ENCODE peak calls at places on chromosomes 6 and 20, in four cellular contexts. J is uterus, G is sigmoid colon, T is HepG2. N is an unnamed sample. For H3K9me3, the result is how much of the 10 kb centered on the place peaks cover.

GRCh38 chr6:42068872-42069522 is 18.7 kb downstream of the TAF8 start:
- DNase-seq in J (no peak), G (no peak), T (no peak), N (no peak)

GRCh38 chr6:139473239-139473701 is 98.8 kb upstream of the CITED2 start:
- DNase-seq in J (peak), G (peak), T (no peak), N (peak)

GRCh38 chr20:51512645-51513044 is 29.9 kb downstream of the NFATC2 start:
- DNase-seq in J (no peak), G (no peak), T (no peak), N (no peak)

GRCh38 chr6:129356129-129356528 is 353.8 kb downstream of the ARHGAP18 start:
- DNase-seq in J (no peak), G (no peak), T (no peak), N (no peak)

GRCh38 chr6:78093861-78094360 is 441.1 kb downstream of the MEI4 start:
- DNase-seq in J (no peak), G (no peak), T (no peak), N (no peak)

GRCh38 chr6:162706236-162706635 is 21.3 kb downstream of the PRKN start:
- DNase-seq in J (peak), G (peak), T (no peak), N (peak)

GRCh38 chr6:37511910-37512399 is 12.3 kb upstream of the CCDC167 start:
- DNase-seq in J (no peak), G (no peak), T (no peak), N (no peak)

GRCh38 chr20:1618954-1619550 is 757 bp downstream of the SIRPB1 start:
- DNase-seq in J (no peak), G (no peak), T (peak), N (no peak)

GRCh38 chr20:38286586-38287502 is 17.1 kb upstream of the BPI start:
- DNase-seq in J (no peak), G (peak), T (peak), N (no peak)

GRCh38 chr20:32208499-32209154 is 947 bp downstream of the POFUT1 start:
- DNase-seq in J (no peak), G (no peak), T (no peak), N (no peak)

GRCh38 chr6:4382362-4382853 is 247.0 kb upstream of the ECI2 start:
- DNase-seq in J (no peak), G (no peak), T (no peak), N (no peak)

GRCh38 chr6:121592955-121593665 is 157.7 kb downstream of the GJA1 start:
- DNase-seq in J (no peak), G (no peak), T (no peak), N (no peak)

GRCh38 chr20:25859649-25860530 is 163.2 kb upstream of the ZNF337 start:
- DNase-seq in J (peak), G (peak), T (peak), N (peak)

GRCh38 chr6:158041370-158041769 is 59.7 kb downstream of the SYNJ2 start:
- DNase-seq in J (peak), G (no peak), T (no peak), N (no peak)

GRCh38 chr6:87669051-87669450 is 33.0 kb downstream of the AKIRIN2 start:
- DNase-seq in J (no peak), G (no peak), T (no peak), N (no peak)

GRCh38 chr20:40978761-40979160 is 49.9 kb upstream of the TOP1 start:
- DNase-seq in J (no peak), G (no peak), T (no peak), N (no peak)

GRCh38 chr20:40565681-40566040 is 123.4 kb downstream of the MAFB start:
- DNase-seq in J (no peak), G (no peak), T (no peak), N (no peak)

GRCh38 chr20:10619427-10619826 is 54.4 kb downstream of the JAG1 start:
- DNase-seq in J (no peak), G (no peak), T (no peak), N (no peak)

GRCh38 chr20:57868310-57868709 is 158.5 kb upstream of the PMEPA1 start:
- DNase-seq in J (no peak), G (peak), T (no peak), N (no peak)

GRCh38 chr6:2658788-2659187 is 91.9 kb downstream of the MYLK4 start:
- DNase-seq in J (no peak), G (no peak), T (peak), N (no peak)

GRCh38 chr6:19354181-19354580 is 483.0 kb upstream of the ID4 start:
- DNase-seq in J (no peak), G (no peak), T (no peak), N (no peak)

GRCh38 chr6:15352229-15352628 is 106.4 kb downstream of the JARID2 start:
- DNase-seq in J (no peak), G (no peak), T (no peak), N (no peak)

GRCh38 chr20:41697861-41698559 is 79.8 kb upstream of the CHD6 start:
- DNase-seq in J (no peak), G (no peak), T (peak), N (peak)

GRCh38 chr6:12137480-12137879 is 125.4 kb downstream of the HIVEP1 start:
- DNase-seq in J (peak), G (peak), T (no peak), N (peak)

GRCh38 chr6:27630727-27631613 is 158.1 kb upstream of the ZNF184 start:
- DNase-seq in J (no peak), G (no peak), T (peak), N (no peak)

GRCh38 chr20:19683168-19683567 is 74.9 kb upstream of the RIN2 start:
- DNase-seq in J (no peak), G (no peak), T (no peak), N (no peak)

GRCh38 chr20:59603727-59604608 is at the start of gene PHACTR3:
- DNase-seq in J (no peak), G (no peak), T (no peak), N (no peak)

GRCh38 chr6:84653027-84653551 is 111.3 kb downstream of the TBX18 start:
- DNase-seq in J (no peak), G (no peak), T (no peak), N (no peak)

GRCh38 chr6:11952291-11952690 is 59.8 kb upstream of the HIVEP1 start:
- DNase-seq in J (no peak), G (no peak), T (no peak), N (no peak)

DNA sequence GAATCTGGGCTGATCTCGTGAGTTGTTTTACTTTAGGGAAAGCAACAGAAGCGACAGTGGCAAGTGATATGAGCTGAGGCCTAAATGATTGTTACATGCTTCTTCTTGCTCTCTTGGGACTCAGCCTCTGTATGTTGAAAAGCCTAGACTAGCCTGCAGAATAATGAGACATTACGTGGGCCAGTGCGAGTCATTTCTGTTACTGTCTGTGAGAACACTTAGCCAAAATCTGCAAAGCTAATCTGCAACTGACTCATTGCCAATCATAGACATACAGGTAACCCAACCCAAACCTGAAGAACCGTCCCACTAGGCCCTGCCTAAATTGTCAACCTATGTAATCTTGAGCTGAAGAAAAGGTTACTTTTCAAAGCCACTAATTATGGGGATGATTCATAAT is 77.4 kb upstream of the F13A1 start:
- DNase-seq in J (no peak), G (no peak), T (no peak), N (no peak)
- H3K9me3 ChIP-seq in J (under half), G (under half), T (under half), N (under half)

DNA sequence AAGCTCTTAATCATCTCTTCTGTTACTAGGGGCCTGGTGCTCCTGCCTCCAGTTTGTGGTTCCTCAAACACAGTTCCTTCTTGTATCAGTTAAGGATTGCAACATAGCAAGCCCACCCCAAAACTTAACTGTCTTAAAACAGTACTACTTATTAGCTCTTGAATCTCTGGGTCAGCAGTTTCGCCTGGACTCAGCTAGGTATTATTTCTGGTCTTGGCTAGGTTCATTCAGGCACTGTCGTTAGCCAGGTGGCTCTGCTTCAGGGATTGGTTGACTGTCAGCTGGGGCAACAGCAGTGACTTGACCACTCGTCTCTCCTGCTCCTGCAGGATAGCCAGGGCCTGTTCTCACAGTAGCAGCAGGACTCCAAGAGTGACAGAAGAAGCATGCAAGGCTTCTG is 30.0 kb upstream of the RALY start:
- DNase-seq in J (no peak), G (no peak), T (no peak), N (no peak)
- H3K27ac ChIP-seq in J (no peak), G (no peak), T (no peak), N (no peak)

GRCh38 chr20:24798930-24799705 is 150.0 kb upstream of the CST7 start:
- DNase-seq in J (no peak), G (no peak), T (no peak), N (no peak)
- TF ChIP-seq POLR2A in J (no peak), G (no peak), T (no peak), N (no peak)

GRCh38 chr20:528923-529594 is 14.5 kb downstream of the CSNK2A1 start:
- DNase-seq in J (no peak), G (no peak), T (no peak), N (no peak)
- H3K9me3 ChIP-seq in J (under half), G (under half), T (under half), N (under half)

DNA sequence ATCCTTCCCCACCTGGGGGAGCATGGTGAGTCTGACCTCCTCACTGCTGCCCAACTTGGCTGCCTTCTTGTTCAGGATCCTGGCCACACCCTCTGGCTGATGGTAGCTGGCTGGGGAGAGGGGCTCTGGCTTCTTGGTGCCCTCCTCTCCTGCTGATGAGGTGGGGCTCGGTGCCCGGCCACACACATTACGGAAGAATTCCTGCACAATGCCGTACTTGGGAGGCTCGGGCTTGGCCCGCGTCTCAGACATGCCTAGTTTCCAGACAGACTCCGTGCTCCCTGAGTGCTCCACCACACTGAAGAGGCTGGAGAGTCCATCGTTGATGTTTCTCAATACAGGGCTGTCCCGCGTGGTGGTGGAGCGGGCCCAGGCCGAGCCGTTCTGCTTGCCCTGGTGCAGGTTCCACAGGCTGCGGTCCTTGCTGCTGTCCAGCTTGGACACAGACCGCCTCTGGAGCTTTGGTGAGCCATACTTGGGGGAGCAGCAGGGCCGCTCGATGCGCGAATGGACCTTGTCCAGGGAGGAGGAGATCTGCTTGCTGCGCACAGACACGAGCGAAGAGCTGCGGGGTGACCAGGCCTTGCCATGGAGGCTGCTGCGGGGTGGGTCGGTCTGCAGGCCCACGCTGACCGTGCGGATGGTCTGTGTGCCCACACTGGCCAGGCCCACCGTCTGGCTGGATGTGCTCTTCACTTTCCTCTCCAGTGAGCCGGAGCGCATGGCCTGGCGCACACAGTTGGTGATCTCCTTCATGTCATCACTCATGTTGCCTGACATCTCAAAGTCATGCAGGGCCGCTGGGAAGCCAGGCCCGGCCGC is 19.9 kb upstream of the DSN1 start:
- DNase-seq in J (no peak), G (no peak), T (no peak), N (no peak)
- H3K27ac ChIP-seq in J (no peak), G (no peak), T (no peak), N (no peak)

DNA sequence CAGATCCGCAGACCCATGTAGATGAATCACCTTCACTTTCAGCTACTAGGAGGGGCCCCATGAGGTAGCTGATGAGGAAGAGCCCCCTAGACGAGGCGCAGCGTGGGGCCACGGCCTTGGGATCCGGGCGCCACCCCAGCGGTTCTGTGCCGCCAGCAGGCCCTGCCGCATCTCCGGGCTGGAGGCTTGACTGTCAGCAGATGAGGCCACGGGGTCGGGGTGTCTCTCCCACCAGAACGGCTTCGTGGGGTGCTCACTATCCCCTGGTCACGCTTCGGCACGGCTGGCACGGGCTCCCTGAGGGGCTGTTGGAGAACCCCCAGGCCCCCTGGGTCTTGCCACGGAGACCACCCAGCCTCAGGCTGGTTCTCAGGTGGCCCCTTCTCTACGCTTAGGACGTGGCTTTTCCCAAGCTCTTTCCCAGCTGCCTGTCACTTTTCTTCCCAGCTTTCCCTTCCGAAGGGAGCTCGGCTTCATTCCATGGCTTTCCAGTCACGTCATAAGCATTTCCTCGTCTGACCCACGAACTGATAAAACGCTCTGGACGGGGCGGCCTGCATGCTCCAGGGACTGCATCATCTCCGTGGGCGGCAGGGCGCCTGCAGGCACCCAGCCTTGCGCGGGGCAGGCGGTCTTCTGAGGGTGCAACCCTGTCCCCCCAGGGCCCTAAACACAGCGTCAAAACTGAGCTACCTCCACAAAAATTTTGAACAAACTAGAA is 85.9 kb downstream of the THBS2 start:
- DNase-seq in J (peak), G (peak), T (no peak), N (no peak)
- TF ChIP-seq POLR2A in J (no peak), G (no peak), T (no peak), N (no peak)

GRCh38 chr20:29297411-29298270 is 1959.8 kb upstream of the DEFB115 start:
- DNase-seq in J (no peak), G (peak), T (no peak), N (no peak)

GRCh38 chr20:29298271-29298590 is 1959.2 kb upstream of the DEFB115 start:
- DNase-seq in J (no peak), G (no peak), T (no peak), N (no peak)

GRCh38 chr20:29300579-29301551 is 1956.6 kb upstream of the DEFB115 start:
- DNase-seq in J (no peak), G (peak), T (no peak), N (no peak)

GRCh38 chr20:29299811-29300578 is 1957.5 kb upstream of the DEFB115 start:
- DNase-seq in J (no peak), G (peak), T (no peak), N (no peak)

DNA sequence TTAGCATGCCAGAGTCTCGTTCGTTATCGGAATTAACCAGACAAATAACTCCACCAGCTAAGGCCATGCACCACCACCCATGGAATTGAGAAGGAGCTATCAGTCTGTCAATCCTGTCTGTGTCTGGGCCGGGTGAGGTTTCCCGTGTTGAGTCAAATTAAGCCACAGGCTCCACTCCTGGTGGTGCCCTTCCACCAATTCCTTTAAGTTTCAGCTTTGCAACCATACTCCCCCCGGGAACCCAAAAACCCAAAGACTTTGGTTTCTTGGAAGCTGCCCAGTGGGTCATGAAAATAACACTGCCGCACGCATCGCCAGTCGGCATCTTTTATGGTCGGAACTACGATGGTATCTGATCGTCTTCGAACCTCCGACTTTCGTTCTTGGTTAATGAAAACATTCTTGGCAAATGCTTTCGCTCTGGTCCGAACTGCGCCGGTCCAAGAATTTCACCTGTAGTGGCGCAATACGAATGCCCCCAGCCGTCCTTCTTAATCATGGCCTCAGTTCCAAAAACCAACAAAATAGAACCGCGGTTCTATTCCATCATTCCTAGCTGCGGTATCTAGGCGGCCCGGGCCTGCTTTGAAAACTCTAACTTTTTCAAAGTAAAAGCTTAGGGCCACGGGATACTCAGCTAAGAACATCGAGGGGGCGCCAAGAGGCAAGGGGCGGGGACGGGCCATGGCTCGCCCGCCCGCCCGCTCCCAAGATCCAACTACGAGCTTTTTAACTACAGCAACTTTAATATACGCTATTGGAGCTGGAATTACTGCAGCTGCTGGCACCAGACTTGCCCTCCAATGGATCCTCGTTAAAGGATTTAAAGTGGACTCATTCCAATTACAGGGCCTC is 1958.5 kb upstream of the DEFB115 start:
- DNase-seq in J (no peak), G (peak), T (no peak), N (no peak)
- H3K9me3 ChIP-seq in J (under half), G (under half), T (half or more), N (under half)

GRCh38 chr6:31112478-31112877 is at the start of gene C6orf15:
- DNase-seq in J (no peak), G (no peak), T (no peak), N (no peak)
- H3K27ac ChIP-seq in J (peak), G (no peak), T (no peak), N (no peak)

GRCh38 chr20:34849778-34850177 is 22.9 kb downstream of the GGT7 start:
- DNase-seq in J (no peak), G (no peak), T (no peak), N (peak)
- TF ChIP-seq POLR2A in J (no peak), G (no peak), T (no peak), N (no peak)

N was measured in adrenal gland.